ENCODE peak calls at places on chromosomes 13 and 19, in six cellular contexts. One of them, this sample, is unnamed.

GRCh38 chr19:54081032-54081431 is at the start of gene TARM1:
- DNase-seq in BJ: no peak
- DNase-seq in D721Med: no peak
- DNase-seq in heart right ventricle: no peak
- DNase-seq in activated B cell treated with CpG ODN at 0.5 μM for 24 hours: no peak
- DNase-seq in endothelial cell: no peak
- DNase-seq in this sample: no peak

GRCh38 chr19:44747739-44748425 is 626 bp upstream of the BCL3 start:
- DNase-seq in D721Med: no peak
- DNase-seq in activated B cell treated with CpG ODN at 0.5 μM for 24 hours: peak; percentile 54
- DNase-seq in heart right ventricle: peak; percentile 78
- DNase-seq in BJ: no peak
- DNase-seq in endothelial cell: peak; percentile 25
- DNase-seq in this sample: no peak

GRCh38 chr19:50718255-50719118 is 1.1 kb downstream of the SHANK1 start:
- DNase-seq in BJ: no peak
- DNase-seq in endothelial cell: no peak
- DNase-seq in heart right ventricle: no peak
- DNase-seq in activated B cell treated with CpG ODN at 0.5 μM for 24 hours: no peak
- DNase-seq in D721Med: no peak
- DNase-seq in this sample: no peak

GRCh38 chr13:70541451-70541850 is 433.2 kb upstream of the KLHL1 start:
- DNase-seq in endothelial cell: no peak
- DNase-seq in heart right ventricle: no peak
- DNase-seq in BJ: no peak
- DNase-seq in activated B cell treated with CpG ODN at 0.5 μM for 24 hours: no peak
- DNase-seq in D721Med: no peak
- DNase-seq in this sample: no peak

GRCh38 chr19:7738023-7738422 is 6.1 kb upstream of the CLEC4G start:
- DNase-seq in endothelial cell: no peak
- DNase-seq in heart right ventricle: no peak
- DNase-seq in D721Med: no peak
- DNase-seq in activated B cell treated with CpG ODN at 0.5 μM for 24 hours: no peak
- DNase-seq in BJ: no peak
- DNase-seq in this sample: no peak

GRCh38 chr19:45947926-45948325 is 25.7 kb downstream of the NOVA2 start:
- DNase-seq in D721Med: no peak
- DNase-seq in endothelial cell: no peak
- DNase-seq in heart right ventricle: no peak
- DNase-seq in activated B cell treated with CpG ODN at 0.5 μM for 24 hours: no peak
- DNase-seq in BJ: no peak
- DNase-seq in this sample: no peak

GRCh38 chr13:21047591-21048282 is 13.6 kb downstream of the LATS2 start:
- DNase-seq in BJ: no peak
- DNase-seq in heart right ventricle: no peak
- DNase-seq in D721Med: no peak
- DNase-seq in endothelial cell: no peak
- DNase-seq in activated B cell treated with CpG ODN at 0.5 μM for 24 hours: no peak
- DNase-seq in this sample: no peak

GRCh38 chr13:112171570-112171965 is 104.6 kb downstream of the SOX1 start:
- DNase-seq in heart right ventricle: no peak
- DNase-seq in endothelial cell: no peak
- DNase-seq in BJ: no peak
- DNase-seq in D721Med: no peak
- DNase-seq in activated B cell treated with CpG ODN at 0.5 μM for 24 hours: no peak
- DNase-seq in this sample: no peak

GRCh38 chr19:34215006-34215665 is 39.2 kb upstream of the GARRE1 start:
- DNase-seq in activated B cell treated with CpG ODN at 0.5 μM for 24 hours: no peak
- DNase-seq in D721Med: no peak
- DNase-seq in endothelial cell: no peak
- DNase-seq in heart right ventricle: no peak
- DNase-seq in BJ: no peak
- DNase-seq in this sample: no peak

GRCh38 chr19:31461814-31462539 is 112.7 kb upstream of the TSHZ3 start:
- DNase-seq in heart right ventricle: no peak
- DNase-seq in D721Med: no peak
- DNase-seq in BJ: no peak
- DNase-seq in endothelial cell: no peak
- DNase-seq in activated B cell treated with CpG ODN at 0.5 μM for 24 hours: no peak
- DNase-seq in this sample: no peak
- TF ChIP-seq CTCF in heart right ventricle: no peak
- TF ChIP-seq CTCF in D721Med: no peak
- TF ChIP-seq CTCF in BJ: peak; percentile 31
- TF ChIP-seq CTCF in endothelial cell: no peak
- TF ChIP-seq CTCF in activated B cell treated with CpG ODN at 0.5 μM for 24 hours: no peak
- TF ChIP-seq CTCF in this sample: no peak

GRCh38 chr19:29120471-29120870 is 92.5 kb downstream of the UQCRFS1 start:
- DNase-seq in D721Med: no peak
- DNase-seq in activated B cell treated with CpG ODN at 0.5 μM for 24 hours: no peak
- DNase-seq in BJ: no peak
- DNase-seq in endothelial cell: no peak
- DNase-seq in heart right ventricle: no peak
- DNase-seq in this sample: no peak

GRCh38 chr19:29118384-29118783 is 94.6 kb downstream of the UQCRFS1 start:
- DNase-seq in endothelial cell: no peak
- DNase-seq in D721Med: no peak
- DNase-seq in heart right ventricle: no peak
- DNase-seq in BJ: no peak
- DNase-seq in activated B cell treated with CpG ODN at 0.5 μM for 24 hours: no peak
- DNase-seq in this sample: no peak

GRCh38 chr19:29121684-29122083 is 91.3 kb downstream of the UQCRFS1 start:
- DNase-seq in heart right ventricle: no peak
- DNase-seq in endothelial cell: peak; percentile 55
- DNase-seq in D721Med: no peak
- DNase-seq in BJ: no peak
- DNase-seq in activated B cell treated with CpG ODN at 0.5 μM for 24 hours: no peak
- DNase-seq in this sample: no peak

GRCh38 chr19:29117926-29118325 is 95.0 kb downstream of the UQCRFS1 start:
- DNase-seq in activated B cell treated with CpG ODN at 0.5 μM for 24 hours: no peak
- DNase-seq in D721Med: no peak
- DNase-seq in BJ: no peak
- DNase-seq in endothelial cell: no peak
- DNase-seq in heart right ventricle: no peak
- DNase-seq in this sample: no peak

GRCh38 chr19:29119582-29119981 is 93.4 kb downstream of the UQCRFS1 start:
- DNase-seq in D721Med: no peak
- DNase-seq in heart right ventricle: no peak
- DNase-seq in endothelial cell: peak; percentile 56
- DNase-seq in BJ: no peak
- DNase-seq in activated B cell treated with CpG ODN at 0.5 μM for 24 hours: no peak
- DNase-seq in this sample: peak; percentile 17
- TF ChIP-seq CTCF in D721Med: peak; percentile 4
- TF ChIP-seq CTCF in heart right ventricle: no peak
- TF ChIP-seq CTCF in endothelial cell: peak; percentile 26
- TF ChIP-seq CTCF in BJ: peak; percentile 30
- TF ChIP-seq CTCF in activated B cell treated with CpG ODN at 0.5 μM for 24 hours: no peak
- TF ChIP-seq CTCF in this sample: peak; percentile 59

GRCh38 chr19:1810439-1811160 is 1.5 kb downstream of the ATP8B3 start:
- DNase-seq in heart right ventricle: no peak
- DNase-seq in D721Med: no peak
- DNase-seq in activated B cell treated with CpG ODN at 0.5 μM for 24 hours: no peak
- DNase-seq in endothelial cell: no peak
- DNase-seq in BJ: no peak
- DNase-seq in this sample: no peak

GRCh38 chr19:1813197-1813836 is 1.2 kb upstream of the ATP8B3 start:
- DNase-seq in BJ: no peak
- DNase-seq in activated B cell treated with CpG ODN at 0.5 μM for 24 hours: no peak
- DNase-seq in heart right ventricle: no peak
- DNase-seq in D721Med: no peak
- DNase-seq in endothelial cell: no peak
- DNase-seq in this sample: no peak

GRCh38 chr19:1812426-1813196 is 535 bp upstream of the ATP8B3 start:
- DNase-seq in activated B cell treated with CpG ODN at 0.5 μM for 24 hours: peak; percentile 82
- DNase-seq in heart right ventricle: peak; percentile 93
- DNase-seq in D721Med: peak; percentile 95
- DNase-seq in BJ: peak; percentile 75
- DNase-seq in endothelial cell: peak; percentile 79
- DNase-seq in this sample: peak; percentile 77

GRCh38 chr19:1811472-1811894 is 593 bp downstream of the ATP8B3 start:
- DNase-seq in D721Med: no peak
- DNase-seq in BJ: no peak
- DNase-seq in endothelial cell: no peak
- DNase-seq in heart right ventricle: peak; percentile 62
- DNase-seq in activated B cell treated with CpG ODN at 0.5 μM for 24 hours: no peak
- DNase-seq in this sample: no peak

DNA sequence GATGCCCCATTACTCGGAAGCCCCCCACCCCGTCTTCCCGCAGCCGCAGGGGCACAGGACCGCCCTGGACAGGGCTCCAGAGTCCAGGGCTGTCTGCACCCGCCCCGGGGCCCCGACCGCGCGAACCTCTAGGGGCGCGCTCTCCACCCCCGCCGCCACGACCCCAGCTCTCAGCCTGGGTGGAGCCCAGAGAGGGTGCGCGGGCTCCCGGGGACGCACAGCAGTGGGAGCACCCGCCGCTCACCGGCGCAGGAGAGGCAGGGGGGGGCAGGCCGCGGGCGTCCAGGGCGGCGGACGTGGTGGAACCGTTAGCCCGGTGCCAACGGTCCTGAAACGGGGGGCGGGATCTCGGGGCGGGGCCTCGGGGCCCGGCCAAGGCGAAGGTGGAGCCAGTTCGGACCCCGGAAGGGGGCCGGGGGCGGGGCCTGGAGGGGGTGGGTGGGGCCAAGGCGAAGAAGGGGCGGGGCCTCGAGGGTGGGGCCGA is at the start of gene ATP8B3:
- DNase-seq in activated B cell treated with CpG ODN at 0.5 μM for 24 hours: no peak
- DNase-seq in heart right ventricle: peak; percentile 88
- DNase-seq in BJ: no peak
- DNase-seq in endothelial cell: no peak
- DNase-seq in D721Med: peak; percentile 97
- DNase-seq in this sample: no peak
- TF ChIP-seq CTCF in activated B cell treated with CpG ODN at 0.5 μM for 24 hours: no peak
- TF ChIP-seq CTCF in heart right ventricle: no peak
- TF ChIP-seq CTCF in BJ: peak; percentile 21
- TF ChIP-seq CTCF in endothelial cell: no peak
- TF ChIP-seq CTCF in D721Med: no peak
- TF ChIP-seq CTCF in this sample: peak; percentile 31

DNA sequence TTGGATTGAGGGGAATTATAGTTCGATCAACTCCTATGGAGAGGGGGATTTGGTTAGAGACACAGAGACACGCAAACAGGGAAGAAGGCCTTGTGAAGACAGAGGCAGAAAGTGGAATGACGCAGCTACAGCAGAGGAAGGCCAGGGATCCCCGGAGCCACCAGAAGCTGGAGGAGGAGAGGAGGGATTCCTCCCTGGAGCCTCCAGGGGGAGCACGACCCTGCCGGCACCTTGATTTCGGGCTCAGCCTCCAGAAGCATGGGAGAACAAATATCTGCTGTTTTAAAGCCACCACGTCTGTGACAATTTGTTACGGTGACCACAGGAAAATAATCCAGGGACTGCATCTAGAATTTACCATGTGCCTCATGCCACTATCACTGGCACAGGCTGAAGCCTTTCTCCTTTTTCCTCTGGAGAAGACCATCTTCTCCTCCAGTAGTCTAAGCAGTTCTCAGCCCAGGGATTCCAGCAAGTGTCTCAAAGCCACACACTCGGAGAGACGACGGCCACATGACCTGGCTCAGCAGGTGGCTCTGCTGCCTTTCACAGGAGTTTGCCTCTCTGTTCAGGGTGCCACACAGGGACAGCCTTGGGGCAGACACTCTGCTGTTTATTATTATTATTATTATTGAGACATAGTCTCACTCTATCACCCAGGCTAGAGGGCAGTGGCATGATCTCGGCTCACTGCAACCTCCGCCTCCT is 39.9 kb upstream of the CCNE1 start:
- DNase-seq in heart right ventricle: peak; percentile 38
- DNase-seq in activated B cell treated with CpG ODN at 0.5 μM for 24 hours: no peak
- DNase-seq in BJ: no peak
- DNase-seq in endothelial cell: peak; percentile 73
- DNase-seq in D721Med: peak; percentile 68
- DNase-seq in this sample: peak; percentile 58
- TF ChIP-seq CTCF in heart right ventricle: peak; percentile 56
- TF ChIP-seq CTCF in activated B cell treated with CpG ODN at 0.5 μM for 24 hours: no peak
- TF ChIP-seq CTCF in BJ: peak; percentile 91
- TF ChIP-seq CTCF in endothelial cell: peak; percentile 30
- TF ChIP-seq CTCF in D721Med: peak; percentile 70
- TF ChIP-seq CTCF in this sample: peak; percentile 81

GRCh38 chr13:84574851-84575250 is 692.6 kb upstream of the SLITRK1 start:
- DNase-seq in BJ: peak; percentile 5
- DNase-seq in heart right ventricle: no peak
- DNase-seq in activated B cell treated with CpG ODN at 0.5 μM for 24 hours: no peak
- DNase-seq in D721Med: no peak
- DNase-seq in endothelial cell: no peak
- DNase-seq in this sample: no peak
- TF ChIP-seq CTCF in BJ: peak; percentile 32
- TF ChIP-seq CTCF in heart right ventricle: no peak
- TF ChIP-seq CTCF in activated B cell treated with CpG ODN at 0.5 μM for 24 hours: no peak
- TF ChIP-seq CTCF in D721Med: peak; percentile 47
- TF ChIP-seq CTCF in endothelial cell: no peak
- TF ChIP-seq CTCF in this sample: peak; percentile 29

GRCh38 chr13:106104281-106104901 is 431.1 kb downstream of the EFNB2 start:
- DNase-seq in activated B cell treated with CpG ODN at 0.5 μM for 24 hours: no peak
- DNase-seq in heart right ventricle: no peak
- DNase-seq in D721Med: no peak
- DNase-seq in endothelial cell: no peak
- DNase-seq in BJ: peak; percentile 73
- DNase-seq in this sample: no peak
- TF ChIP-seq CTCF in activated B cell treated with CpG ODN at 0.5 μM for 24 hours: no peak
- TF ChIP-seq CTCF in heart right ventricle: no peak
- TF ChIP-seq CTCF in D721Med: no peak
- TF ChIP-seq CTCF in endothelial cell: no peak
- TF ChIP-seq CTCF in BJ: no peak
- TF ChIP-seq CTCF in this sample: no peak

DNA sequence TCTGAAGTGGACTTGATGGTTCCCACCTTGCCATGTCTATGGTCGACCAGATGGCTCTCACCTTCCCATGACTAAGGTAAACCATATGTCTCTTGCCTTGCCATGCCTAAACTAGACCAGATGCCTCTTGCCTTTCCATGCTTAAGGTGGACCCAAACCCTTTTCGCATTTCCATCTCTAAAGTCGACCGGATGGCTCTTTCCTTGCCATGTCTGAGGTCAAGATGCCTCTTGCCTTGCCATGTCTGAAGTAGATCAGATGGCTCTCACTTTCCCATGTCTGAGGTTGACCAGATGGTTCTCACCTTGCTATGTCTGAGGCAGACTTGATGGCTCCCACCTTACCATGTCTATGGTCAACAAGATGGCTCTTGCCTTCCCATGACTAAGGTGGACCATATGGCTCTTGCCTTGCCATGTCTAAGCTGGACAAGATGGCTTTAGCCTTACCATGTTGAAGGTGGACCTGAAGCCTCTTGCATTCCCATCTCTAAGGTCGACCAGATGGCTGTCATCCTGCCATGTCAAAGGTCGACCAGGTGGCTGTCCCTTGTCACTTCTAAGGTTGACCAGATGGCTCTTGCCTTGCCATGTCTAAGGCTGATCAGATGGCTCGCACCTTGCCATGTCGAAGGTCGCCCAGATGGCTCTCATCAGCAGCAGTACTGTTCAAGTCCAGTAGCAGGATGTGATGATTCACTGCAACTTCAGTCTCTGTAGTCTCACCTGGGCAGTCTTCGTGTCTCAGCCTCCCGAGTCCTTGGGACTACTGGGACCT is 1439.4 kb downstream of the UQCRFS1 start:
- DNase-seq in endothelial cell: no peak
- DNase-seq in BJ: no peak
- DNase-seq in D721Med: no peak
- DNase-seq in activated B cell treated with CpG ODN at 0.5 μM for 24 hours: no peak
- DNase-seq in heart right ventricle: no peak
- DNase-seq in this sample: no peak
- TF ChIP-seq CTCF in endothelial cell: no peak
- TF ChIP-seq CTCF in BJ: no peak
- TF ChIP-seq CTCF in D721Med: no peak
- TF ChIP-seq CTCF in activated B cell treated with CpG ODN at 0.5 μM for 24 hours: no peak
- TF ChIP-seq CTCF in heart right ventricle: no peak
- TF ChIP-seq CTCF in this sample: no peak